ENCODE peak calls at places on chromosomes 11 and 22, in four cellular contexts. X, K, G and D are unnamed samples. For H3K9me3, the result is how much of the 10 kb centered on the place peaks cover.

GRCh38 chr11:63680842-63681207 is 475 bp upstream of the RTN3 start:
- DNase-seq in X (no peak), K (no peak), G (no peak), D (no peak)

GRCh38 chr11:25057861-25058260 is 561.0 kb downstream of the LUZP2 start:
- DNase-seq in X (no peak), K (no peak), G (no peak), D (no peak)

GRCh38 chr22:27986937-27987336 is 67.9 kb upstream of the PITPNB start:
- DNase-seq in X (no peak), K (no peak), G (no peak), D (no peak)

GRCh38 chr11:46240861-46241260 is 36.6 kb upstream of the CREB3L1 start:
- DNase-seq in X (no peak), K (no peak), G (no peak), D (no peak)

GRCh38 chr22:40270031-40270430 is 76.3 kb upstream of the ADSL start:
- DNase-seq in X (no peak), K (no peak), G (no peak), D (no peak)

GRCh38 chr11:128902515-128903066 is 11.4 kb downstream of the KCNJ5 start:
- DNase-seq in X (no peak), K (no peak), G (no peak), D (no peak)

GRCh38 chr22:18121436-18122253 is 11.0 kb downstream of the TUBA8 start:
- DNase-seq in X (peak), K (no peak), G (no peak), D (peak)

GRCh38 chr22:26646158-26646557 is 11.2 kb upstream of the MIAT start:
- DNase-seq in X (no peak), K (no peak), G (no peak), D (no peak)

GRCh38 chr22:23498811-23499798 is 81.0 kb downstream of the IGLL1 start:
- DNase-seq in X (no peak), K (no peak), G (no peak), D (no peak)

GRCh38 chr11:2536440-2536989 is 91.7 kb downstream of the KCNQ1 start:
- DNase-seq in X (no peak), K (no peak), G (no peak), D (no peak)

GRCh38 chr11:100383357-100383865 is 303.7 kb upstream of the ARHGAP42 start:
- DNase-seq in X (no peak), K (no peak), G (no peak), D (no peak)

GRCh38 chr22:31938258-31938657 is 6.1 kb upstream of the YWHAH start:
- DNase-seq in X (no peak), K (no peak), G (no peak), D (no peak)

GRCh38 chr11:114059278-114059983 is at the start of gene ZBTB16:
- DNase-seq in X (no peak), K (peak), G (no peak), D (peak)

GRCh38 chr11:114060402-114061052 is 1.0 kb downstream of the ZBTB16 start:
- DNase-seq in X (no peak), K (no peak), G (no peak), D (no peak)

GRCh38 chr11:114059984-114060401 is 482 bp downstream of the ZBTB16 start:
- DNase-seq in X (no peak), K (no peak), G (no peak), D (no peak)

GRCh38 chr11:114062272-114062671 is 2.8 kb downstream of the ZBTB16 start:
- DNase-seq in X (no peak), K (no peak), G (no peak), D (no peak)

GRCh38 chr11:114061053-114062049 is 1.8 kb downstream of the ZBTB16 start:
- DNase-seq in X (no peak), K (no peak), G (no peak), D (no peak)
- TF ChIP-seq ZNF274 in X (no peak), K (no peak), G (no peak), D (no peak)

GRCh38 chr11:91857194-91857593 is 367.4 kb upstream of the FAT3 start:
- DNase-seq in X (no peak), K (no peak), G (no peak), D (no peak)
- H3K9me3 ChIP-seq in X (under half), K (under half), G (under half), D (under half)

GRCh38 chr22:33925194-33925593 is 4.9 kb upstream of the LARGE1 start:
- DNase-seq in X (no peak), K (no peak), G (no peak), D (no peak)

GRCh38 chr22:33923033-33923432 is 2.8 kb upstream of the LARGE1 start:
- DNase-seq in X (no peak), K (no peak), G (no peak), D (no peak)

GRCh38 chr22:33921576-33922181 is 1.4 kb upstream of the LARGE1 start:
- DNase-seq in X (peak), K (no peak), G (no peak), D (peak)

GRCh38 chr22:33922268-33922667 is 2.0 kb upstream of the LARGE1 start:
- DNase-seq in X (peak), K (no peak), G (no peak), D (peak)

GRCh38 chr22:33923660-33924246 is 3.5 kb upstream of the LARGE1 start:
- DNase-seq in X (peak), K (no peak), G (no peak), D (peak)
- TF ChIP-seq SUZ12 in X (no peak), K (no peak), G (no peak), D (no peak)

DNA sequence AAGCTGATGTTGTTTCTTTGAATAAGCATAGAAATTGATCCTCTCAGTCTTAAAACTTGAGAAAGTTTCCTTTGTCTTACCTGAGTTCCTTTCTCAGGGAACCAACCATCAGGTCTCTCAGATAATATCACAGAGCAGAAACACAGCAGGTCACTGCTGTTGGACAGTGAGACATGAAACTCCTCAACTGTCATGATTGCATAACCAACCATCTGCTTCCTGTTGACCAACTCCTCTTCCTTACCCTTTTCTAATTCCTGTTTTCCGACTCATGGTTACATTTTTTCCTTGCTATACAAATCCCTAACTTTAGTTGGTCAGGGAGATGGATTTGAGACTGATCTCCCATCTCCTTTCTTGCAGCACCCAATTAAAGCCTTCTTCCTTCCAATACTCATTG is 845.3 kb downstream of the FAM181B start:
- DNase-seq in X (no peak), K (no peak), G (no peak), D (no peak)
- TF ChIP-seq ZNF274 in X (no peak), K (no peak), G (no peak), D (no peak)

GRCh38 chr22:49232319-49233067 is 595.2 kb downstream of the BRD1 start:
- DNase-seq in X (no peak), K (no peak), G (no peak), D (no peak)

GRCh38 chr22:49233507-49234100 is 594.1 kb downstream of the BRD1 start:
- DNase-seq in X (no peak), K (no peak), G (no peak), D (no peak)

GRCh38 chr22:49228431-49229037 is 599.1 kb downstream of the BRD1 start:
- DNase-seq in X (no peak), K (no peak), G (no peak), D (no peak)

GRCh38 chr22:49230194-49230577 is 597.5 kb downstream of the BRD1 start:
- DNase-seq in X (no peak), K (no peak), G (no peak), D (peak)

DNA sequence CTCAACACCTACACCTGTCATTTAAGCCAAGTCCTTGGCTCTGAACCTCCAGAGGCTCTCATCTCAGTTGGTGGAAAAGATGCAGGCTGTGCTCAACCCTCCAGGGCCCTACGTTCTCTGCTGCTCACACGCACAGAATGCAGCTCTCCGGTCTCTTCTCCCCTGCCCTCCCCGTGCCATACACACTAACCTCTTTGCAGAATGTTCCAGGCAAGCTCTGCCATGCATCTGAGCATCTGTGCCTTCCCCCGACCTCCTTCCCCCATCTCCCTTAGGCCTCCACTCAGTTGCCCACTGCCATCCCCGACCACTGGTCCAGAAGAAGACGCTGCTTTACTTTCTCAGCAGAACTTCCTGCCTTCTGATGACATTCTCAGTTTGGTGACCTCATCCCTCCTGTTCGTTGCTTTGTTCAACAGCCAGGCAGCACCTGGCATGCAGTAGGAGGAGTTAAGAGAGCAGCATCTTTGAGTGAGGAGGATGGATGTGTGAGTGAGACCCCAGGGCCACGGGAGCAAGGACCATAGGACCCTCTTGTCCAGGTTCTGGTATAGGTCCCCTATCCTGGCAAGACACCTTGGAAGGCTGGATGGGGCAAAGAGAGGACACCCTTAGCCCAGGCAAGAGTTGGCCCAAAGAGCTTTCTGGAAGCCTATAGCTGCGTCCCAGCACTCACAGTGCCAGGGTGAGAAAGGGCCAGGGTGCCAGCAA is 598.0 kb downstream of the BRD1 start:
- DNase-seq in X (no peak), K (no peak), G (no peak), D (no peak)
- H3K9me3 ChIP-seq in X (under half), K (under half), G (under half), D (under half)

GRCh38 chr11:69384548-69385465 is 90.9 kb downstream of the MYEOV start:
- DNase-seq in X (no peak), K (no peak), G (no peak), D (no peak)
- TF ChIP-seq SUZ12 in X (no peak), K (no peak), G (no peak), D (no peak)

DNA sequence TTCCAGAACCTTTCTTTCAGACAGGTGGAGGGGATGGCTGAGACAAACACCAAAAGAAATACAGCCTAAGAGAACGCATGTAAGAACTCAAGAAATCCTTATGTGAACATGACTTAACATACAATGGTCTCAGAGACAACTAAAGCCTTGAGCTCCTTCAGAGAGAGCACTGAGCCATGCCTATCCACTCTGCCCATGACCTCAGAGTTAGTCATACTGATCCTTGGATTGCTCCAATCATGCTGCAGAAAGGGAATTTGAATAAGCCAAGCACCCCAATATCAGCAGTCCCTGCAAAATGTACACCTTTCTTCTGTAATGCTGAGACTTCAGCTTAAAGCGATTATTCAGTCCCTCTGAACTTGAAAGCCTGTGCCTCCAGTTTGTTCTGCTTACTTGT is 43.2 kb upstream of the CHKA start:
- DNase-seq in X (no peak), K (no peak), G (no peak), D (no peak)
- TF ChIP-seq ZNF274 in X (no peak), K (no peak), G (no peak), D (no peak)

GRCh38 chr22:48920776-48921241 is 906.9 kb downstream of the BRD1 start:
- DNase-seq in X (no peak), K (no peak), G (no peak), D (no peak)

GRCh38 chr22:48925450-48925849 is 902.2 kb downstream of the BRD1 start:
- DNase-seq in X (no peak), K (no peak), G (no peak), D (no peak)

GRCh38 chr22:48923909-48924475 is 903.7 kb downstream of the BRD1 start:
- DNase-seq in X (no peak), K (no peak), G (no peak), D (no peak)

GRCh38 chr22:48921411-48921903 is 906.2 kb downstream of the BRD1 start:
- DNase-seq in X (no peak), K (no peak), G (no peak), D (no peak)

DNA sequence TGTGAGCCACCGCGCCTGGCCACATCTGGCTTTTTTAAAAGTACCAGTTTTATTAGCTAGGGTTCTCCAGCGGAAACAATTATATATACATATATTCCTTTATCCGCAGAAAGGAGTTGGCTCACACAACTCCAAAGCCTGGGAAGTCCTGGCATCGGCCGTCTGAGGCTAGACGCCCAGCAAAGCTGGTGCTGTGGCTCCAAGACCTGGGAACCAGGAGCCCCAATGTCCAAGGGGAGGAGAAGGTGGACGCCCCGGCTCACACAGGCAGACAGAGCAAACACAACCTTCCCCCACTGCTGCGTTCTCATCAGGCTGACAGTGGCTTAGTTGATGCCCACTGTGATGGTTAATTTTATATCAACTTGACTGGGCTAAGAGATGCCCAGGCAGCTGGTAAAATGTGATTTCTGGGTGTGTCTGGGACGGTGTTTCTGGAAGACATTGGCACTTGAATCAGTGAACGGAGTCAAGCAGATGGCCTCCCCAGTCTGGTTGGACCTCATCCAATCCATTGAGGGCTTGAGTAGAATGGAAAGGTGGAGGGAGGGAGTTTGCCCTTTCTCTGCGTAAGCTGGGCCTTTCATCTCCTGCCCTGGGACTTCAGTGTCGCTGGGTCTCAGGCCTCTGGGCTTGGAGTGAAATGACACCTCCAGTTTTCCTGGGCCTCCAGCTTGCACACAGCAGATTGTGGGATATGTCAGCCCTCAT is 904.4 kb downstream of the BRD1 start:
- DNase-seq in X (no peak), K (no peak), G (no peak), D (no peak)
- H3K9me3 ChIP-seq in X (under half), K (under half), G (under half), D (under half)

GRCh38 chr11:120067361-120068113 is 70.4 kb downstream of the TRIM29 start:
- DNase-seq in X (no peak), K (no peak), G (no peak), D (no peak)

GRCh38 chr11:120078397-120078796 is 59.5 kb downstream of the TRIM29 start:
- DNase-seq in X (no peak), K (no peak), G (no peak), D (no peak)

GRCh38 chr11:120068114-120068573 is 69.8 kb downstream of the TRIM29 start:
- DNase-seq in X (no peak), K (no peak), G (no peak), D (no peak)

GRCh38 chr11:120073196-120073595 is 64.7 kb downstream of the TRIM29 start:
- DNase-seq in X (no peak), K (no peak), G (no peak), D (no peak)
- TF ChIP-seq SUZ12 in X (no peak), K (no peak), G (no peak), D (no peak)